ENCODE peak calls at places on chromosomes 7 and 10, in nine cellular contexts. K, Y, G, F, E, Z, T, M and P are unnamed samples. For H3K9me2, the result is how much of the 10 kb centered on the place peaks cover.

GRCh38 chr10:125721035-125721434 is 1.5 kb downstream of the EDRF1 start:
- DNase-seq in Z (no peak), Y (no peak), T (peak), E (no peak), M (no peak), F (no peak), G (peak), K (no peak), P (no peak)

GRCh38 chr10:53222806-53223205 is 450.2 kb upstream of the MBL2 start:
- DNase-seq in T (no peak), K (no peak), Y (no peak), F (no peak), Z (no peak), E (no peak), G (no peak), M (no peak), P (no peak)

GRCh38 chr10:74013004-74013403 is 15.1 kb downstream of the VCL start:
- DNase-seq in E (no peak), K (no peak), G (no peak), Z (no peak), M (no peak), T (no peak), F (no peak), Y (no peak), P (no peak)

GRCh38 chr7:106747804-106748203 is 86.8 kb upstream of the CCDC71L start:
- DNase-seq in G (no peak), F (no peak), Z (no peak), M (no peak), K (no peak), Y (no peak), E (no peak), T (no peak), P (no peak)

GRCh38 chr7:143015102-143015501 is 11.8 kb downstream of the OR9A2 start:
- DNase-seq in F (no peak), T (peak), M (no peak), G (peak), Z (no peak), K (no peak), Y (no peak), E (no peak), P (peak)

GRCh38 chr7:157576415-157576814 is 239.6 kb downstream of the DNAJB6 start:
- DNase-seq in Z (no peak), M (no peak), G (no peak), F (no peak), K (no peak), T (no peak), Y (no peak), E (no peak), P (peak)

GRCh38 chr7:39017369-39017768 is 39.7 kb downstream of the POU6F2 start:
- DNase-seq in M (no peak), F (no peak), T (no peak), Y (no peak), G (no peak), K (peak), Z (no peak), E (no peak), P (no peak)

GRCh38 chr7:105098863-105099515 is 85.0 kb downstream of the KMT2E start:
- DNase-seq in E (no peak), Y (peak), F (no peak), Z (peak), K (peak), T (no peak), M (no peak), G (no peak), P (no peak)

GRCh38 chr10:44071479-44071878 is 313.4 kb downstream of the CXCL12 start:
- DNase-seq in T (no peak), K (no peak), F (no peak), E (no peak), Y (no peak), G (no peak), M (no peak), Z (peak), P (peak)

GRCh38 chr10:90857635-90858488 is at the start of gene HTR7:
- DNase-seq in M (peak), F (peak), T (peak), Z (peak), Y (peak), G (peak), K (peak), E (no peak), P (no peak)

GRCh38 chr10:28810062-28810870 is 132.9 kb downstream of the BAMBI start:
- DNase-seq in K (peak), Z (no peak), E (no peak), T (no peak), G (no peak), F (no peak), M (no peak), Y (peak), P (no peak)

GRCh38 chr7:143931739-143932138 is 3.3 kb upstream of the OR2F2 start:
- DNase-seq in F (no peak), T (peak), Z (peak), K (no peak), G (no peak), Y (no peak), E (no peak), M (no peak), P (no peak)

GRCh38 chr7:28028471-28028870 is 152.1 kb downstream of the JAZF1 start:
- DNase-seq in M (no peak), K (no peak), T (no peak), Z (peak), F (no peak), G (no peak), Y (no peak), E (no peak), P (no peak)

GRCh38 chr7:40784176-40784575 is 649.4 kb downstream of the SUGCT start:
- DNase-seq in Z (no peak), K (no peak), F (no peak), G (no peak), T (no peak), E (no peak), M (no peak), Y (no peak), P (no peak)

GRCh38 chr10:86770412-86770960 is 14.1 kb downstream of the BMPR1A start:
- DNase-seq in F (no peak), Z (no peak), E (no peak), M (no peak), K (peak), T (no peak), G (no peak), Y (no peak), P (no peak)

GRCh38 chr10:86768431-86768830 is 12.0 kb downstream of the BMPR1A start:
- DNase-seq in T (no peak), Y (no peak), K (no peak), E (no peak), Z (no peak), G (no peak), F (no peak), M (no peak), P (no peak)

GRCh38 chr10:86773486-86773885 is 17.1 kb downstream of the BMPR1A start:
- DNase-seq in K (no peak), T (no peak), G (no peak), E (no peak), Z (no peak), Y (no peak), M (no peak), F (no peak), P (no peak)

GRCh38 chr10:86765548-86765947 is 9.1 kb downstream of the BMPR1A start:
- DNase-seq in G (no peak), E (no peak), M (no peak), F (no peak), Z (no peak), T (no peak), K (no peak), Y (no peak), P (no peak)

GRCh38 chr10:86769991-86770390 is 13.6 kb downstream of the BMPR1A start:
- DNase-seq in E (no peak), F (no peak), K (no peak), G (no peak), Z (no peak), T (no peak), Y (no peak), M (no peak), P (no peak)
- H3K9me2 ChIP-seq in E (under half), F (under half), K (under half), G (under half), Z (under half), T (under half), Y (under half), M (under half), P (under half)

DNA sequence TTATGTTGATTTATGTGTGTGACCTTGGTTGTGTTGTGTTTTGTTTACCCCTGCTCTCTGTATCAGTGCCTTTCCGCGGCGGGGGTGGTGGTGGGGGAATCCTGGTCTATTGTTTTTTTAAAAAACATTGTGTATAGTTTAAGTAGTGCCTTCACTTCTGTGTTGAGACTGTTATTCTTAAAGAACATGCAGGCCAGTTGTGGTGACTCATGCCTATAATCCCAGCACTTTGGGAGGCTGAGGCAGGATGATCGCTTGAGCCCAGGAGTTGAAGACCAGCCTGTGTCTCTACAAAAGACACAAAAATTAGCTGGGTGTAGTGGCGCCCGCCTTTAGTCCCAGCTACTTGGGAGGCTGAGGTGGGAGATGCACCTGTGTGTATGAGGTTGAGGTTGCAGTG is 429.0 kb upstream of the LRGUK start:
- DNase-seq in F (no peak), Y (no peak), Z (no peak), G (no peak), M (no peak), E (no peak), K (no peak), T (no peak), P (no peak)
- H3K27ac ChIP-seq in F (no peak), Y (no peak), Z (no peak), G (no peak), M (no peak), E (no peak), K (no peak), T (no peak), P (no peak)

DNA sequence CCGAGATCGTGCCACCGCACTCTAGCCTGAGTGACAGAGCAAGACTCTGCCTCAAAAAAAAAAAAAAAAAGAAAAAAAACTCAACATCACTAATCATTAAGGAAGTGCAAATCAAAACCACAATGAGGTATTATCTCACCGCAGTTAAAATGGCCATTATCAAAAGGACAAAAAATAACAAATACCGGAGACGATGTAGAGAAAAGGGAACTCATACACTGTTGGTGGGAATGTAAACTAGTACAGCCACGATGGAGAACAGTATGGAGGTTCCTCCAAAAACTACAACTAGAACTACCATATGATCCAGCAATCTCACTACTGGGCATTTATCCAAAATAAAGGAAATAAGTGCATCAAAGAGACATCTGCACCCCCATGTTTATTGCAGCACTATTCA is 24.3 kb downstream of the GRK5 start:
- DNase-seq in T (no peak), Z (no peak), Y (no peak), E (no peak), F (no peak), G (no peak), M (no peak), K (no peak), P (no peak)
- H3K9me2 ChIP-seq in T (under half), Z (under half), Y (under half), E (under half), F (under half), G (under half), M (under half), K (under half), P (under half)

GRCh38 chr7:1053002-1053411 is 8.7 kb downstream of the GPR146 start:
- DNase-seq in Z (no peak), F (no peak), Y (no peak), M (no peak), G (no peak), K (peak), T (no peak), E (no peak), P (no peak)
- H3K27ac ChIP-seq in Z (no peak), F (no peak), Y (no peak), M (no peak), G (no peak), K (no peak), T (no peak), E (no peak), P (no peak)

DNA sequence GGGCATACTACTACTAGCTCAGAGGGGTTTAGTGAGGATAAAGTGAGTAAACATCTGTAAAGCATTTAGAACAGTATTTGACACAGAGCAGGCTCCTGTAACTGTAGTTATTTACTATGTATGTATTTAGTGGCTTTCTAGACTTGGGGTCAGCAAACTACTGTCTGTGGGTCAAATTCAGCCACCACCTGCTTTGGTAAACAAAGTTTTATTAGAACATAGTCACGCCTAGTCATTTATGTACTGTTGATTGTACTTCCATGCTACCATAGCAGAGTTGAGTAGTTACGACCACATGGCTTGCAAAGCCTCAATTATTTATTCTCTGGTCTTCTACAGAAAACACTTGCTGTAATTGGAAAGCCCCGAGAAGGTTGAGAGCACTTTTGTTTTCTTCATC is 248.5 kb upstream of the PLPP4 start:
- DNase-seq in Z (no peak), M (no peak), F (no peak), K (no peak), Y (peak), G (no peak), T (no peak), E (no peak), P (no peak)
- H3K9me2 ChIP-seq in Z (under half), M (under half), F (under half), K (under half), Y (under half), G (under half), T (under half), E (under half), P (under half)

DNA sequence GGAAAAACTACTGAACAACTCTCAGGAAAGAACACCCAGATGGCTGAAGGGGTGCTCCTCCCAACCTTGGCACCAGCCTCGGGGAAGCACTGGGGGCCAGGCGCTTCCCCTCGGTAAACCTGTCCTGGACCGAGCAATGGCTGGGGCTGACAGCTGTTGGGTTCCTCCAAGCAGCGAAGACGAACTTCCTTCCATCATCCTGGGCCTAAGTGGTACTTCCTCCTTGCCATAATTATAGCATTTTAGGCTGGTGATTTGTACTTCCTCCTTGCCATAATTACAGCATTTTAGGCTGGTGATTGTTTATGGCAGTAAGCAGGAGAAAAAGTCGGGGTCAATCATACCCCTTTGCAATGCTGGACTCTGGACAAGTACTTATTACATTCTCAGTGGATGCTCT is 69.3 kb downstream of the MYOF start:
- DNase-seq in Y (no peak), Z (no peak), F (no peak), M (no peak), K (no peak), T (no peak), G (peak), E (no peak), P (peak)
- H3K27ac ChIP-seq in Y (no peak), Z (no peak), F (no peak), M (no peak), K (no peak), T (no peak), G (no peak), E (no peak), P (peak)